ENCODE peak calls at places on chromosomes 6 and 20, in four cellular contexts. T is pancreas, U is MM.1S, S is hepatocyte. G is an unnamed sample. For H3K4me1, the result is how much of the 10 kb centered on the place peaks cover.

GRCh38 chr6:167789358-167789757 is 37.4 kb upstream of the AFDN start:
- DNase-seq in T (no peak), U (no peak), S (no peak), G (no peak)

GRCh38 chr6:132122871-132123270 is 171.7 kb upstream of the CCN2 start:
- DNase-seq in T (no peak), U (no peak), S (peak), G (no peak)

GRCh38 chr6:150599199-150600002 is at the start of gene PLEKHG1:
- DNase-seq in T (peak), U (peak), S (peak), G (peak)

GRCh38 chr6:107634147-107635057 is 144.5 kb downstream of the SOBP start:
- DNase-seq in T (no peak), U (no peak), S (peak), G (no peak)

GRCh38 chr6:19337103-19337502 is 500.1 kb upstream of the ID4 start:
- DNase-seq in T (no peak), U (no peak), S (no peak), G (no peak)

GRCh38 chr6:13463327-13463717 is 24.1 kb downstream of the GFOD1 start:
- DNase-seq in T (no peak), U (no peak), S (no peak), G (no peak)

GRCh38 chr6:126905917-126906316 is 212.6 kb upstream of the RSPO3 start:
- DNase-seq in T (no peak), U (no peak), S (peak), G (no peak)

GRCh38 chr6:125791151-125791819 is 525 bp downstream of the NCOA7 start:
- DNase-seq in T (peak), U (peak), S (peak), G (peak)

GRCh38 chr6:154410215-154410614 is 53.6 kb upstream of the IPCEF1 start:
- DNase-seq in T (no peak), U (no peak), S (no peak), G (no peak)

GRCh38 chr6:36717231-36717825 is 19.7 kb downstream of the RAB44 start:
- DNase-seq in T (no peak), U (no peak), S (no peak), G (no peak)

GRCh38 chr6:134703206-134703605 is 246.7 kb downstream of the ALDH8A1 start:
- DNase-seq in T (no peak), U (no peak), S (no peak), G (no peak)

GRCh38 chr6:116616757-116617093 is 446 bp downstream of the RSPH4A start:
- DNase-seq in T (peak), U (peak), S (peak), G (peak)

GRCh38 chr6:20056350-20056992 is 155.8 kb downstream of the MBOAT1 start:
- DNase-seq in T (no peak), U (peak), S (peak), G (no peak)

GRCh38 chr20:60474385-60474910 is 516.2 kb downstream of the CDH26 start:
- DNase-seq in T (no peak), U (no peak), S (no peak), G (no peak)

GRCh38 chr6:79676785-79677736 is 45.9 kb downstream of the SH3BGRL2 start:
- DNase-seq in T (no peak), U (no peak), S (no peak), G (no peak)

GRCh38 chr6:166046982-166047381 is 120.7 kb downstream of the TBXT start:
- DNase-seq in T (no peak), U (no peak), S (no peak), G (no peak)

GRCh38 chr20:39691151-39691862 is 729.2 kb downstream of the DHX35 start:
- DNase-seq in T (no peak), U (no peak), S (no peak), G (no peak)

GRCh38 chr6:156697224-156697623 is 80.0 kb upstream of the ARID1B start:
- DNase-seq in T (no peak), U (no peak), S (no peak), G (no peak)

GRCh38 chr6:80289727-80290126 is 183.3 kb downstream of the BCKDHB start:
- DNase-seq in T (no peak), U (no peak), S (no peak), G (no peak)

GRCh38 chr20:37702643-37703337 is 9.0 kb downstream of the CTNNBL1 start:
- DNase-seq in T (no peak), U (no peak), S (no peak), G (no peak)

GRCh38 chr6:82957171-82957894 is 108.3 kb downstream of the UBE3D start:
- DNase-seq in T (no peak), U (no peak), S (no peak), G (no peak)

GRCh38 chr6:82954937-82955577 is 110.6 kb downstream of the UBE3D start:
- DNase-seq in T (no peak), U (no peak), S (no peak), G (no peak)

GRCh38 chr6:82963527-82963926 is 102.1 kb downstream of the UBE3D start:
- DNase-seq in T (no peak), U (no peak), S (no peak), G (no peak)

GRCh38 chr6:82955841-82956240 is 109.8 kb downstream of the UBE3D start:
- DNase-seq in T (no peak), U (no peak), S (no peak), G (no peak)

GRCh38 chr6:82959385-82959941 is 106.2 kb downstream of the UBE3D start:
- DNase-seq in T (no peak), U (no peak), S (no peak), G (no peak)
- H3K27ac ChIP-seq in T (no peak), U (no peak), S (no peak), G (no peak)

GRCh38 chr6:138844203-138844602 is 48.3 kb downstream of the ECT2L start:
- DNase-seq in T (no peak), U (no peak), S (peak), G (no peak)
- H3K4me1 ChIP-seq in T (under half), U (under half), S (under half), G (under half)

DNA sequence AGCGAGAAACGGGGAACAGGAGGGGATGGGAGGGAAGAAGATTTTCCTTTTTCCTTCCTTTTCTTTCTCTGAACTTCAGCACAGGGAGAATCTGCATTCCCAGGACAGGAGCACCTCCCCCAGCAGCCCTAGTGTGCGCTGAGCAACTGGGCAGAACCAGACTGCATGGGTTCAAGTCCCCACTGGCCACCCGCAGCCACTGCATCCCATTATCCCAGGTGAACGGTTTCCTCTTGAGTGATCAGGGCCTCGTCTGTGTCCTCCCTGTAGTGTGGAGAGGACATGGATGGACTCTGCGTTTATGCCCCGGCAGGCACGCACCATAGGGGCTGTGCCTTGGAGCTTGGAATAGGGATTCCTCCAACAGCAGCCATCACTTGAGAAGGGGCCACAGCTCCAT is 53.0 kb downstream of the ANKRD60 start:
- DNase-seq in T (no peak), U (no peak), S (no peak), G (no peak)
- H3K4me3 ChIP-seq in T (no peak), U (no peak), S (no peak), G (no peak)

DNA sequence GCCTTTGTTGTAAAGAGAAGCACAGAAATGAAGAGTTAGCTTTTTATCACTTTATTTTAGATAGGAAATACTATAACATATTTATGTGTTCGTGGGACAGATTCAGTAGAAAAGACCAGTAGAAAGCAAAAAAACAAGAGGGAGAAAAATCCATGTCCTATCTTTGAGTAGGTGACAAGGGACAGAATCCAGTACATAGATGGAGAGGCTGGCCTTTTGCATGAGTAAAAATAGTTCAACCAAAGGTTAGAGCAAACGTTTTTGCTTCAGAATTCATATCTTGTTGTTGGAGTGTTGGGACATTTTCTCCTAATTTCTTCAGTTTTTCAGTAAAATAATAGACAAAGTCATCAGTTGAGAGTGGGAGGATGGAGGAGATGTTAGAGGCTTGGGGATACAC is 19.6 kb upstream of the FAM83B start:
- DNase-seq in T (no peak), U (no peak), S (no peak), G (no peak)
- H3K27ac ChIP-seq in T (no peak), U (no peak), S (no peak), G (no peak)

DNA sequence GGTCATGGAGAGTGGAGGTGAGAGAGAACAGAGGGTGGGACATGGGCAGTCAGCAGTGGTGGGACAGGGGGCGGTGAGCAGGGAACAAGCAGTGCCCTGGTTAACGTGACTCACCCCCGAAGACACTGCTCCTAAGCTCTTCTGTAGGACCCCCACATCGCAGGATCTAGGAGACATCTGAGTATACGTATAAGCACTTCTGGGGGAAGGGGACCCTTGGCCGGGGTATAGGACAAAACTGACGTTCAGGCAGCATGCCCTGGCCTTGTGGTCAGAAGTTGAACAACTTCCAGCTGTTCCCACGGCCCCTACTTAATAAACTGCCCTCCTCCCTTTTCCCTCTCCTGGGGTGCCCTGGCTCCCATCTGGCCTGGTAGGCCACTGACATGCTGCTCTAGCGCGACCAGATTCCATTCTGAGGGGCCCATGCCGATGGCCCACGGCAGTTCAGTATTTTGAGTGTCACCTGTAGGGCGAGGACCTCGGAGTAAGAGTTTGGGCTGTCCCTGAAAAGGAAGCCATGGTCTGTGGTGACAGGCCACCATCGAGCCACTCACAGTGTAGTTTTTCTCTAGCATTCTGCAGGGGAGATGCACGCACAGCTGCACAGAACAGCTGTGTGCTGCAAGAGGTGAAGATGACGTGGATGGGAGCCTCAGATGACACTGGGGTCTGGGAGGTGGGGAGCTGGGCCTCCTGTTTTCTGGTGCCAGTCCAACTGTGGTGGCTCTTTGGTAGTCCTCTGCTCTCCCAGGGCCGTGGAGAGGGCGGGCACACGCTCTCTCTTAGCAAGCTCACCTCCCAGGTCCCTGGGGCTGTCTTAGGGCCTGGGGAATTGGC is 38.4 kb downstream of the PPP1R3G start:
- DNase-seq in T (no peak), U (no peak), S (no peak), G (no peak)
- H3K4me1 ChIP-seq in T (under half), U (under half), S (under half), G (under half)